ENCODE peak calls at places on chromosome 14, in ten cellular contexts. G, Q, V, I, S, M, K, X, F and Y are unnamed samples.

GRCh38 chr14:77059276-77059934 is 30.9 kb upstream of the IRF2BPL start:
- DNase-seq in G (peak; percentile 91), Q (peak; percentile 64), V (no peak), I (peak; percentile 97), S (no peak), M (no peak), K (no peak), X (peak; percentile 89), F (peak; percentile 77), Y (no peak)

GRCh38 chr14:83849999-83850611 is 1679.8 kb upstream of the FLRT2 start:
- DNase-seq in G (no peak), Q (no peak), V (no peak), I (no peak), S (no peak), M (no peak), K (no peak), X (no peak), F (no peak), Y (no peak)

GRCh38 chr14:101773378-101773777 is 11.9 kb downstream of the PPP2R5C start:
- DNase-seq in G (no peak), Q (no peak), V (no peak), I (no peak), S (peak; percentile 76), M (no peak), K (no peak), X (no peak), F (no peak), Y (no peak)

GRCh38 chr14:78253986-78254385 is 83.8 kb downstream of the NRXN3 start:
- DNase-seq in G (peak; percentile 43), Q (no peak), V (no peak), I (peak; percentile 92), S (no peak), M (no peak), K (peak; percentile 90), X (no peak), F (no peak), Y (no peak)

GRCh38 chr14:106690333-106690891 is 1164.0 kb downstream of the TMEM121 start:
- DNase-seq in G (no peak), Q (no peak), V (no peak), I (no peak), S (no peak), M (no peak), K (no peak), X (no peak), F (no peak), Y (no peak)

GRCh38 chr14:50099335-50099734 is 17.0 kb downstream of the VCPKMT start:
- DNase-seq in G (no peak), Q (no peak), V (no peak), I (peak; percentile 46), S (no peak), M (no peak), K (no peak), X (no peak), F (no peak), Y (no peak)

GRCh38 chr14:74628418-74628817 is 16.4 kb upstream of the LTBP2 start:
- DNase-seq in G (no peak), Q (no peak), V (no peak), I (no peak), S (no peak), M (no peak), K (no peak), X (no peak), F (no peak), Y (no peak)

GRCh38 chr14:66070542-66071319 is 415.4 kb upstream of the CCDC196 start:
- DNase-seq in G (no peak), Q (peak; percentile 84), V (no peak), I (peak; percentile 13), S (no peak), M (peak; percentile 63), K (no peak), X (no peak), F (no peak), Y (peak; percentile 79)

GRCh38 chr14:94398536-94398935 is 10.1 kb upstream of the SERPINA1 start:
- DNase-seq in G (no peak), Q (no peak), V (no peak), I (no peak), S (no peak), M (no peak), K (no peak), X (no peak), F (no peak), Y (no peak)

GRCh38 chr14:68874746-68875155 is 81.9 kb upstream of the ZFP36L1 start:
- DNase-seq in G (no peak), Q (no peak), V (no peak), I (no peak), S (no peak), M (no peak), K (no peak), X (no peak), F (no peak), Y (no peak)

GRCh38 chr14:85617799-85618198 is 87.9 kb downstream of the FLRT2 start:
- DNase-seq in G (no peak), Q (no peak), V (no peak), I (no peak), S (no peak), M (no peak), K (no peak), X (no peak), F (no peak), Y (no peak)

GRCh38 chr14:70008863-70009262 is 129.6 kb downstream of the SMOC1 start:
- DNase-seq in G (no peak), Q (no peak), V (no peak), I (no peak), S (no peak), M (no peak), K (no peak), X (no peak), F (no peak), Y (no peak)

GRCh38 chr14:49286257-49286983 is 299.8 kb downstream of the RPS29 start:
- DNase-seq in G (no peak), Q (no peak), V (no peak), I (no peak), S (no peak), M (no peak), K (no peak), X (no peak), F (no peak), Y (no peak)

GRCh38 chr14:50039734-50040400 is 76.5 kb downstream of the VCPKMT start:
- DNase-seq in G (no peak), Q (no peak), V (peak; percentile 80), I (peak; percentile 58), S (peak; percentile 91), M (no peak), K (no peak), X (no peak), F (peak; percentile 40), Y (no peak)

GRCh38 chr14:33291529-33292104 is 352.9 kb downstream of the NPAS3 start:
- DNase-seq in G (no peak), Q (no peak), V (no peak), I (no peak), S (no peak), M (no peak), K (no peak), X (no peak), F (no peak), Y (no peak)

GRCh38 chr14:22752422-22752821 is 14.1 kb upstream of the OXA1L start:
- DNase-seq in G (no peak), Q (no peak), V (no peak), I (no peak), S (no peak), M (no peak), K (no peak), X (no peak), F (no peak), Y (no peak)

GRCh38 chr14:22748188-22748587 is 18.3 kb upstream of the OXA1L start:
- DNase-seq in G (no peak), Q (no peak), V (no peak), I (no peak), S (no peak), M (no peak), K (no peak), X (no peak), F (no peak), Y (no peak)

GRCh38 chr14:22753586-22753985 is 12.9 kb upstream of the OXA1L start:
- DNase-seq in G (no peak), Q (no peak), V (no peak), I (peak; percentile 5), S (no peak), M (no peak), K (no peak), X (no peak), F (no peak), Y (no peak)

GRCh38 chr14:22747769-22748168 is 18.7 kb upstream of the OXA1L start:
- DNase-seq in G (no peak), Q (no peak), V (no peak), I (no peak), S (no peak), M (no peak), K (no peak), X (no peak), F (no peak), Y (no peak)

GRCh38 chr14:22748691-22749090 is 17.8 kb upstream of the OXA1L start:
- DNase-seq in G (no peak), Q (no peak), V (no peak), I (no peak), S (no peak), M (peak; percentile 41), K (no peak), X (no peak), F (no peak), Y (no peak)
- TF ChIP-seq CTCF in G (no peak), Q (no peak), V (no peak), I (no peak), S (no peak), M (peak; percentile 11), K (no peak), X (no peak), F (no peak), Y (no peak)

GRCh38 chr14:99381688-99382060 is 99.0 kb downstream of the SETD3 start:
- DNase-seq in G (no peak), Q (no peak), V (no peak), I (no peak), S (no peak), M (no peak), K (no peak), X (no peak), F (no peak), Y (no peak)
- TF ChIP-seq CTCF in G (no peak), Q (no peak), V (no peak), I (no peak), S (no peak), M (no peak), K (no peak), X (no peak), F (no peak), Y (no peak)

GRCh38 chr14:54339771-54340170 is 57.0 kb upstream of the CDKN3 start:
- DNase-seq in G (no peak), Q (no peak), V (no peak), I (no peak), S (no peak), M (no peak), K (no peak), X (no peak), F (no peak), Y (no peak)
- TF ChIP-seq CTCF in G (no peak), Q (no peak), V (no peak), I (no peak), S (no peak), M (no peak), K (no peak), X (no peak), F (no peak), Y (no peak)

DNA sequence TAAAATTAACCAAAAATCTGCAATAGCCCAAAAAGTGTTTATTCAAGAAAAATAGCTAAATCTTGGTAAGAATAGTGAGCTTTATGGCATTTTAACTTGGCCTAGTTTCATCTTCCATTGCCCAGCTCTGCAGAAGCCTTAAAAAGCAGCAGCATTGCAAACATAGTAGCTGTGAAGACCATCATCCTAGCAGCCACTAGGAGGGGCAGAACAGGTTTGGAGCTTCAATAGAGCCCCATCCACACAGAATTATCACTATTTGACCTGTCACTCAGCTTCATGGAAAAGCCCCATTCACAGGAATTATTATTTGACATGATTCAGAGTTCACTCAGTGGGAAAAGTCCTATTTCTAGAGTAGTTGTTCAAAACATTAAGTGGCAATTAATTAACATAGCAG is 7.3 kb downstream of the CLEC14A start:
- DNase-seq in G (no peak), Q (no peak), V (no peak), I (no peak), S (no peak), M (no peak), K (no peak), X (no peak), F (no peak), Y (no peak)
- TF ChIP-seq CTCF in G (peak; percentile 6), Q (peak; percentile 32), V (peak; percentile 21), I (peak; percentile 28), S (no peak), M (peak; percentile 13), K (peak; percentile 24), X (no peak), F (no peak), Y (no peak)